ENCODE peak calls at places on chromosomes 11 and 22, in four cellular contexts. One of them, this sample, is unnamed.

GRCh38 chr11:12694182-12694531 is 19.9 kb downstream of the TEAD1 start:
- DNase-seq in HepG2: no peak
- DNase-seq in K562: no peak
- DNase-seq in GM12878: no peak
- DNase-seq in this sample: no peak

GRCh38 chr22:31897842-31898241 is 46.5 kb upstream of the YWHAH start:
- DNase-seq in GM12878: no peak
- DNase-seq in HepG2: no peak
- DNase-seq in K562: no peak
- DNase-seq in this sample: no peak

GRCh38 chr11:777288-778255 is at the start of gene GATD1:
- DNase-seq in GM12878: peak; percentile 44
- DNase-seq in HepG2: peak; percentile 73
- DNase-seq in K562: peak; percentile 98
- DNase-seq in this sample: no peak

GRCh38 chr11:68074584-68075352 is 35.9 kb downstream of the TCIRG1 start:
- DNase-seq in K562: no peak
- DNase-seq in HepG2: no peak
- DNase-seq in GM12878: no peak
- DNase-seq in this sample: no peak

GRCh38 chr11:75776546-75776945 is 8.0 kb downstream of the DGAT2 start:
- DNase-seq in GM12878: no peak
- DNase-seq in K562: no peak
- DNase-seq in HepG2: no peak
- DNase-seq in this sample: no peak

GRCh38 chr22:50008151-50009040 is 4.2 kb downstream of the IL17REL start:
- DNase-seq in HepG2: no peak
- DNase-seq in K562: no peak
- DNase-seq in GM12878: no peak
- DNase-seq in this sample: peak; percentile 48

GRCh38 chr11:68903288-68903630 is 373 bp downstream of the MRPL21 start:
- DNase-seq in HepG2: no peak
- DNase-seq in K562: no peak
- DNase-seq in GM12878: no peak
- DNase-seq in this sample: no peak

GRCh38 chr22:45328822-45329535 is 19.2 kb downstream of the FAM118A start:
- DNase-seq in HepG2: no peak
- DNase-seq in K562: no peak
- DNase-seq in GM12878: no peak
- DNase-seq in this sample: no peak

GRCh38 chr11:64539239-64539638 is 51.8 kb upstream of the SLC22A12 start:
- DNase-seq in HepG2: no peak
- DNase-seq in GM12878: no peak
- DNase-seq in K562: no peak
- DNase-seq in this sample: no peak

GRCh38 chr11:1223346-1224108 is 661 bp downstream of the MUC5B start:
- DNase-seq in HepG2: no peak
- DNase-seq in GM12878: no peak
- DNase-seq in K562: no peak
- DNase-seq in this sample: peak; percentile 45

GRCh38 chr11:69259072-69259471 is 34.9 kb upstream of the MYEOV start:
- DNase-seq in GM12878: no peak
- DNase-seq in K562: no peak
- DNase-seq in HepG2: no peak
- DNase-seq in this sample: no peak

GRCh38 chr11:32451808-32452207 is 16.5 kb upstream of the WT1 start:
- DNase-seq in HepG2: no peak
- DNase-seq in GM12878: no peak
- DNase-seq in K562: no peak
- DNase-seq in this sample: no peak

GRCh38 chr11:121936781-121937447 is 179.1 kb downstream of the BLID start:
- DNase-seq in K562: no peak
- DNase-seq in HepG2: no peak
- DNase-seq in GM12878: no peak
- DNase-seq in this sample: no peak

GRCh38 chr11:99325807-99326206 is 305.1 kb downstream of the CNTN5 start:
- DNase-seq in GM12878: no peak
- DNase-seq in K562: no peak
- DNase-seq in HepG2: peak; percentile 2
- DNase-seq in this sample: no peak

GRCh38 chr22:46090051-46090591 is 60.2 kb upstream of the PPARA start:
- DNase-seq in HepG2: no peak
- DNase-seq in K562: no peak
- DNase-seq in GM12878: no peak
- DNase-seq in this sample: no peak

GRCh38 chr11:19352072-19352735 is 111.5 kb upstream of the E2F8 start:
- DNase-seq in GM12878: no peak
- DNase-seq in K562: no peak
- DNase-seq in HepG2: no peak
- DNase-seq in this sample: no peak

GRCh38 chr11:70299636-70300035 is 29.1 kb downstream of the PPFIA1 start:
- DNase-seq in GM12878: no peak
- DNase-seq in HepG2: no peak
- DNase-seq in K562: no peak
- DNase-seq in this sample: no peak

GRCh38 chr11:133619973-133620372 is 87.7 kb upstream of the OPCML start:
- DNase-seq in K562: no peak
- DNase-seq in GM12878: peak; percentile 2
- DNase-seq in HepG2: peak; percentile 2
- DNase-seq in this sample: peak; percentile 23
- TF ChIP-seq SIN3A in K562: no peak
- TF ChIP-seq SIN3A in GM12878: no peak
- TF ChIP-seq SIN3A in HepG2: no peak
- TF ChIP-seq SIN3A in this sample: no peak

GRCh38 chr11:84642500-84642899 is 984.6 kb downstream of the DLG2 start:
- DNase-seq in HepG2: no peak
- DNase-seq in K562: no peak
- DNase-seq in GM12878: no peak
- DNase-seq in this sample: no peak

GRCh38 chr11:84645988-84646689 is 981.0 kb downstream of the DLG2 start:
- DNase-seq in HepG2: no peak
- DNase-seq in K562: no peak
- DNase-seq in GM12878: no peak
- DNase-seq in this sample: no peak

GRCh38 chr11:84648413-84648812 is 978.7 kb downstream of the DLG2 start:
- DNase-seq in K562: no peak
- DNase-seq in GM12878: no peak
- DNase-seq in HepG2: no peak
- DNase-seq in this sample: no peak
- TF ChIP-seq HDAC6 in K562: no peak
- TF ChIP-seq HDAC6 in GM12878: no peak
- TF ChIP-seq HDAC6 in HepG2: no peak
- TF ChIP-seq HDAC6 in this sample: no peak

GRCh38 chr11:81644239-81644840 is 1089.3 kb downstream of the FAM181B start:
- DNase-seq in K562: peak; percentile 53
- DNase-seq in HepG2: peak; percentile 60
- DNase-seq in GM12878: no peak
- DNase-seq in this sample: no peak
- TF ChIP-seq SIN3A in K562: no peak
- TF ChIP-seq SIN3A in HepG2: no peak
- TF ChIP-seq SIN3A in GM12878: no peak
- TF ChIP-seq SIN3A in this sample: no peak

DNA sequence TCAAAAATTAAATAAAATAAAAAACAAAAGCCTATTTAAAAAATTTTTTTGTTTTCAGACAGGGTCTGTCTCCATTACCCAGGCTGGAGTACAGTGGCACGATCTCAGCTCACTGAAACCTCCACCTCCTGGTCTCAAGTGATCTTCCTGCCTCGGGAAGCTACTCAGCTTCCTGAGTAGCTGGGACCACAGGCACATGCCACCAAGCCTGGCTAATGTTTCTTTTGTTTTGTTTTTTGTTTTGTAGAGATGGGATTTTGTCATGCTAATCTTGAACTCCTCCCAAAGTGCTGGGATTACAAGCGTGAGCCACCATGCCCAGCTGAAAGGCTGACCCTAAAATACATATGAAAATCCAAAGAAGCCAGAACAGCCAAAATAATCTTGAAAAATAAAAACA is 20.4 kb upstream of the L3MBTL2 start:
- DNase-seq in GM12878: no peak
- DNase-seq in HepG2: no peak
- DNase-seq in K562: no peak
- DNase-seq in this sample: no peak
- TF ChIP-seq HDAC6 in GM12878: no peak
- TF ChIP-seq HDAC6 in HepG2: no peak
- TF ChIP-seq HDAC6 in K562: no peak
- TF ChIP-seq HDAC6 in this sample: no peak

GRCh38 chr22:19772673-19773469 is 12.3 kb downstream of the TBX1 start:
- DNase-seq in HepG2: no peak
- DNase-seq in K562: peak; percentile 73
- DNase-seq in GM12878: peak; percentile 61
- DNase-seq in this sample: no peak
- TF ChIP-seq SIN3A in HepG2: no peak
- TF ChIP-seq SIN3A in K562: no peak
- TF ChIP-seq SIN3A in GM12878: no peak
- TF ChIP-seq SIN3A in this sample: no peak

DNA sequence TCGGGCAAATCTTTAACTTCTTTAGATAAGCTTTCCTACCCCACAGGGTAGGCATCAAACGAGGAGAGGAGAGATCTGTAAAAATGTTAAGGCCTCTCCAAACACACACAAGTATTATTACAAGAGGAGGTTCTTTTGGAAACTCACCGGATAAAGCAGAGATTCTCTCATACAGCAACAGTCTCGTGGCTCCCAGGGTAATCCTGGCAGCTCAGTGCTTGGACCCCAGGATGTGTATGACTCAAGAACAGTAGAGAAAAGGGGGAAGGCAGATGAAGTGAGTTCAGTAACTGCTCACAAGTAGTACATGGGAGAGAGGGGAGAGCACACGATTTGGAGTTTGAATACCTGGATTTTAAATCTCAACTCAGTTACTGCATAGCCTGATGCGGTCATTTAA is 120.9 kb downstream of the FEZ1 start:
- DNase-seq in K562: no peak
- DNase-seq in HepG2: no peak
- DNase-seq in GM12878: no peak
- DNase-seq in this sample: no peak
- TF ChIP-seq HDAC6 in K562: no peak
- TF ChIP-seq HDAC6 in HepG2: no peak
- TF ChIP-seq HDAC6 in GM12878: no peak
- TF ChIP-seq HDAC6 in this sample: no peak

GRCh38 chr11:114317738-114318137 is 21.5 kb downstream of the NNMT start:
- DNase-seq in HepG2: no peak
- DNase-seq in K562: no peak
- DNase-seq in GM12878: no peak
- DNase-seq in this sample: no peak
- TF ChIP-seq SIN3A in HepG2: no peak
- TF ChIP-seq SIN3A in K562: no peak
- TF ChIP-seq SIN3A in GM12878: no peak
- TF ChIP-seq SIN3A in this sample: no peak

This sample was measured in H1.